ENCODE peak calls at places on chromosomes 5 and 9, in six cellular contexts. One of them, this sample, is unnamed.

GRCh38 chr5:124923131-124923530 is 176.7 kb upstream of the ZNF608 start:
- DNase-seq in mucosa of descending colon: no peak
- DNase-seq in thoracic aorta: no peak
- DNase-seq in WERI-Rb-1: no peak
- DNase-seq in A549: no peak
- DNase-seq in CD8-positive, alpha-beta T cell: no peak
- DNase-seq in this sample: no peak

GRCh38 chr5:144120781-144121180 is 49.7 kb downstream of the YIPF5 start:
- DNase-seq in mucosa of descending colon: no peak
- DNase-seq in thoracic aorta: no peak
- DNase-seq in WERI-Rb-1: no peak
- DNase-seq in A549: no peak
- DNase-seq in CD8-positive, alpha-beta T cell: no peak
- DNase-seq in this sample: no peak

GRCh38 chr5:64625678-64626077 is 64.6 kb upstream of the SHISAL2B start:
- DNase-seq in mucosa of descending colon: no peak
- DNase-seq in thoracic aorta: no peak
- DNase-seq in WERI-Rb-1: no peak
- DNase-seq in A549: peak; percentile 7
- DNase-seq in CD8-positive, alpha-beta T cell: no peak
- DNase-seq in this sample: no peak

GRCh38 chr5:160250826-160251225 is 21.5 kb downstream of the FABP6 start:
- DNase-seq in mucosa of descending colon: no peak
- DNase-seq in thoracic aorta: no peak
- DNase-seq in WERI-Rb-1: no peak
- DNase-seq in A549: no peak
- DNase-seq in CD8-positive, alpha-beta T cell: no peak
- DNase-seq in this sample: no peak

GRCh38 chr5:108634251-108634950 is 113.3 kb upstream of the FER start:
- DNase-seq in mucosa of descending colon: no peak
- DNase-seq in thoracic aorta: no peak
- DNase-seq in WERI-Rb-1: no peak
- DNase-seq in A549: no peak
- DNase-seq in CD8-positive, alpha-beta T cell: no peak
- DNase-seq in this sample: no peak

GRCh38 chr5:157761690-157762611 is 18.4 kb downstream of the LSM11 start:
- DNase-seq in mucosa of descending colon: no peak
- DNase-seq in thoracic aorta: no peak
- DNase-seq in WERI-Rb-1: peak; percentile 23
- DNase-seq in A549: peak; percentile 67
- DNase-seq in CD8-positive, alpha-beta T cell: no peak
- DNase-seq in this sample: no peak

GRCh38 chr5:149151717-149152116 is 10.4 kb downstream of the ABLIM3 start:
- DNase-seq in mucosa of descending colon: no peak
- DNase-seq in thoracic aorta: no peak
- DNase-seq in WERI-Rb-1: no peak
- DNase-seq in A549: peak; percentile 29
- DNase-seq in CD8-positive, alpha-beta T cell: no peak
- DNase-seq in this sample: no peak

GRCh38 chr9:79969383-79969782 is 397.6 kb downstream of the TLE4 start:
- DNase-seq in mucosa of descending colon: no peak
- DNase-seq in thoracic aorta: no peak
- DNase-seq in WERI-Rb-1: no peak
- DNase-seq in A549: no peak
- DNase-seq in CD8-positive, alpha-beta T cell: no peak
- DNase-seq in this sample: no peak

GRCh38 chr5:166746506-166746905 is 1544.9 kb upstream of the WWC1 start:
- DNase-seq in mucosa of descending colon: no peak
- DNase-seq in thoracic aorta: no peak
- DNase-seq in WERI-Rb-1: no peak
- DNase-seq in A549: no peak
- DNase-seq in CD8-positive, alpha-beta T cell: no peak
- DNase-seq in this sample: no peak

GRCh38 chr9:26579047-26579446 is 313.6 kb downstream of the CAAP1 start:
- DNase-seq in mucosa of descending colon: no peak
- DNase-seq in thoracic aorta: no peak
- DNase-seq in WERI-Rb-1: no peak
- DNase-seq in A549: no peak
- DNase-seq in CD8-positive, alpha-beta T cell: no peak
- DNase-seq in this sample: no peak

GRCh38 chr5:130099001-130099400 is 194.7 kb downstream of the CHSY3 start:
- DNase-seq in mucosa of descending colon: no peak
- DNase-seq in thoracic aorta: no peak
- DNase-seq in WERI-Rb-1: no peak
- DNase-seq in A549: no peak
- DNase-seq in CD8-positive, alpha-beta T cell: no peak
- DNase-seq in this sample: no peak

GRCh38 chr5:32753765-32754164 is 42.6 kb downstream of the NPR3 start:
- DNase-seq in mucosa of descending colon: no peak
- DNase-seq in thoracic aorta: no peak
- DNase-seq in WERI-Rb-1: no peak
- DNase-seq in A549: peak; percentile 40
- DNase-seq in CD8-positive, alpha-beta T cell: no peak
- DNase-seq in this sample: no peak

GRCh38 chr9:116286287-116286686 is 132.7 kb downstream of the PAPPA start:
- DNase-seq in mucosa of descending colon: no peak
- DNase-seq in thoracic aorta: no peak
- DNase-seq in WERI-Rb-1: no peak
- DNase-seq in A549: no peak
- DNase-seq in CD8-positive, alpha-beta T cell: no peak
- DNase-seq in this sample: no peak

GRCh38 chr5:142334548-142334947 is 9.7 kb upstream of the SPRY4 start:
- DNase-seq in mucosa of descending colon: no peak
- DNase-seq in thoracic aorta: no peak
- DNase-seq in WERI-Rb-1: no peak
- DNase-seq in A549: no peak
- DNase-seq in CD8-positive, alpha-beta T cell: no peak
- DNase-seq in this sample: no peak

GRCh38 chr9:99326112-99326916 is 104.2 kb downstream of the SEC61B start:
- DNase-seq in mucosa of descending colon: no peak
- DNase-seq in thoracic aorta: no peak
- DNase-seq in WERI-Rb-1: peak; percentile 19
- DNase-seq in A549: peak; percentile 9
- DNase-seq in CD8-positive, alpha-beta T cell: no peak
- DNase-seq in this sample: no peak

GRCh38 chr5:1075931-1076330 is 35.9 kb downstream of the SLC12A7 start:
- DNase-seq in mucosa of descending colon: no peak
- DNase-seq in thoracic aorta: no peak
- DNase-seq in WERI-Rb-1: no peak
- DNase-seq in A549: no peak
- DNase-seq in CD8-positive, alpha-beta T cell: no peak
- DNase-seq in this sample: no peak

GRCh38 chr5:132080595-132080994 is 7.0 kb downstream of the CSF2 start:
- DNase-seq in mucosa of descending colon: no peak
- DNase-seq in thoracic aorta: no peak
- DNase-seq in WERI-Rb-1: no peak
- DNase-seq in A549: no peak
- DNase-seq in CD8-positive, alpha-beta T cell: no peak
- DNase-seq in this sample: no peak

GRCh38 chr5:97142521-97143254 is at the start of gene LIX1:
- DNase-seq in mucosa of descending colon: no peak
- DNase-seq in thoracic aorta: no peak
- DNase-seq in WERI-Rb-1: peak; percentile 63
- DNase-seq in A549: peak; percentile 39
- DNase-seq in CD8-positive, alpha-beta T cell: no peak
- DNase-seq in this sample: no peak

GRCh38 chr5:163658702-163659567 is 153.5 kb downstream of the MAT2B start:
- DNase-seq in mucosa of descending colon: no peak
- DNase-seq in thoracic aorta: no peak
- DNase-seq in WERI-Rb-1: peak; percentile 73
- DNase-seq in A549: no peak
- DNase-seq in CD8-positive, alpha-beta T cell: no peak
- DNase-seq in this sample: no peak

GRCh38 chr5:107285772-107286171 is 385.0 kb downstream of the EFNA5 start:
- DNase-seq in mucosa of descending colon: no peak
- DNase-seq in thoracic aorta: no peak
- DNase-seq in WERI-Rb-1: no peak
- DNase-seq in A549: no peak
- DNase-seq in CD8-positive, alpha-beta T cell: no peak
- DNase-seq in this sample: no peak

GRCh38 chr5:167623354-167623753 is 668.1 kb upstream of the WWC1 start:
- DNase-seq in mucosa of descending colon: no peak
- DNase-seq in thoracic aorta: no peak
- DNase-seq in WERI-Rb-1: no peak
- DNase-seq in A549: no peak
- DNase-seq in CD8-positive, alpha-beta T cell: no peak
- DNase-seq in this sample: no peak

GRCh38 chr5:129204525-129204924 is 110.0 kb downstream of the ISOC1 start:
- DNase-seq in mucosa of descending colon: no peak
- DNase-seq in thoracic aorta: no peak
- DNase-seq in WERI-Rb-1: no peak
- DNase-seq in A549: no peak
- DNase-seq in CD8-positive, alpha-beta T cell: no peak
- DNase-seq in this sample: no peak

GRCh38 chr5:156556666-156557401 is 229.9 kb downstream of the SGCD start:
- DNase-seq in mucosa of descending colon: no peak
- DNase-seq in thoracic aorta: no peak
- DNase-seq in WERI-Rb-1: no peak
- DNase-seq in A549: no peak
- DNase-seq in CD8-positive, alpha-beta T cell: no peak
- DNase-seq in this sample: no peak

GRCh38 chr9:133507246-133507965 is 17.4 kb downstream of the MYMK start:
- DNase-seq in mucosa of descending colon: peak; percentile 35
- DNase-seq in thoracic aorta: no peak
- DNase-seq in WERI-Rb-1: no peak
- DNase-seq in A549: no peak
- DNase-seq in CD8-positive, alpha-beta T cell: no peak
- DNase-seq in this sample: no peak

GRCh38 chr5:57280811-57281301 is 107.0 kb downstream of the GPBP1 start:
- DNase-seq in mucosa of descending colon: no peak
- DNase-seq in thoracic aorta: no peak
- DNase-seq in WERI-Rb-1: no peak
- DNase-seq in A549: no peak
- DNase-seq in CD8-positive, alpha-beta T cell: no peak
- DNase-seq in this sample: no peak
- TF ChIP-seq CTCF in mucosa of descending colon: no peak
- TF ChIP-seq CTCF in thoracic aorta: no peak
- TF ChIP-seq CTCF in WERI-Rb-1: no peak
- TF ChIP-seq CTCF in A549: no peak
- TF ChIP-seq CTCF in CD8-positive, alpha-beta T cell: no peak
- TF ChIP-seq CTCF in this sample: no peak

DNA sequence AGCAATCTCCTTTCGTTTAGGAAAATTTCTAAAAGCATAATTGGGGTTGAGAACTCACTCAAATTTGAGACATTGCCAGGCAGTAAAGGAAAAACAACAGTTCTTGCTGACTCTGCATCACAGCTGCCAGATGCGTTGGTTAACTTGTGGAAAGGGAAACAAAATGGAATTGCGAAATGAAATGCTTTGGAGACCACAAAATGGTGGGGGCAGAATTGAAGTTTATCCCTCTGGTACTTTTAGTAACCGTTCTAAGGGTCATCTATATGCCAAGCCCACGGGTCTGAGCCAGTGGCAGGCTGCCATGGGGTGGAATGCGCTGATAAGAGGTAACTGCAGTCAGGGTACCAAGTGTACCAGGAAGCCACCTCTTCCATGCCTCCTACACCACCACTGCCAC is 28.6 kb upstream of the SELENOP start:
- DNase-seq in mucosa of descending colon: no peak
- DNase-seq in thoracic aorta: peak; percentile 4
- DNase-seq in WERI-Rb-1: no peak
- DNase-seq in A549: no peak
- DNase-seq in CD8-positive, alpha-beta T cell: no peak
- DNase-seq in this sample: no peak
- H3K4me3 ChIP-seq in mucosa of descending colon: no peak overlapping the region
- H3K4me3 ChIP-seq in thoracic aorta: peak overlapping the region; percentile 39
- H3K4me3 ChIP-seq in WERI-Rb-1: no peak overlapping the region
- H3K4me3 ChIP-seq in A549: no peak overlapping the region
- H3K4me3 ChIP-seq in CD8-positive, alpha-beta T cell: no peak overlapping the region
- H3K4me3 ChIP-seq in this sample: no peak overlapping the region

DNA sequence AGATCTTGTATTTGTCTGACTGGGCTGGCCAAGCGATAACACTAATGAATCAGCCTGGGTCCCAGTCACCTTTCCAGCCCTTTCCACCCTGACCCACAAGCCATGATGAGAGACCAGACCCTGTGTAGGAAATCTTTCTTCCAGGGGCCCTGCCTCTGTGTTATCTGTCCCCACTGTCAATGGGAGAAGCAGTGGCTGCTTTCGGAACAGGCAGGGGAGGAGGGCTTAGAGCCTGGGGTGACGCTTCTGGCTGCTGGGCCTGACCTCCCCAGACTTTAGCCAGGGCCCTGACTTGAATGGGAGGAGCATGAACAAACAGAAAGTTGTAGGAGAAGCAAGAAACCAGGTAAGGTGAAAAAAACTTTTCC is 12.3 kb upstream of the GPX3 start:
- DNase-seq in mucosa of descending colon: no peak
- DNase-seq in thoracic aorta: no peak
- DNase-seq in WERI-Rb-1: no peak
- DNase-seq in A549: no peak
- DNase-seq in CD8-positive, alpha-beta T cell: no peak
- DNase-seq in this sample: no peak
- TF ChIP-seq CTCF in mucosa of descending colon: no peak
- TF ChIP-seq CTCF in thoracic aorta: no peak
- TF ChIP-seq CTCF in WERI-Rb-1: no peak
- TF ChIP-seq CTCF in A549: no peak
- TF ChIP-seq CTCF in CD8-positive, alpha-beta T cell: no peak
- TF ChIP-seq CTCF in this sample: no peak

DNA sequence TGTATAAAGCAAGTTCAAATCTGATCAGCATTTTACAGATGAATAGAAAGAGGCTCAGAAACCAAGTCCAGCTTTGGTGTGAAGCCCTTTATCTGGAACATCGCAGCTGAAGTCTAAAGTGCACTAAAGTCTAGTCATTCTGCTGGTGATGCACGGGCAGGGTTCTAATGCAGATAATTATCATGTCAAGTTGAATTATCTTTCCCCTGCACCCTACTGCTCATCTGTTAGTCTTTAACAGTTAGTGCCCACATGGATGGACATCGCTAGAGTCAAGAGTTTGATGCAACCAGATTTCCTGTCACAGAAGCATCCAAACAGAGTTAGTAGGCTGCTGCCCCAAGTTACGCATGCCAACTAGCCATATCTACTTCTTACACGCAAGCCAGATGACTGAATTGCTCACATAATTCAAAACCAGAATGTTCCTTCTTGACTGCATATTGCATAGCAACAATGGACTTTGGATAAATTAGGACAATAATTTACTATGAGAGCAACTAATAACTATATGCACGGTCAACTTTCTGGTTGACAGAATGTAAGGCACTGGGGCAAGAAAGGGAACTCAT is 1.6 kb upstream of the TOMM5 start:
- DNase-seq in mucosa of descending colon: no peak
- DNase-seq in thoracic aorta: no peak
- DNase-seq in WERI-Rb-1: no peak
- DNase-seq in A549: no peak
- DNase-seq in CD8-positive, alpha-beta T cell: no peak
- DNase-seq in this sample: no peak
- H3K4me3 ChIP-seq in mucosa of descending colon: no peak overlapping the region
- H3K4me3 ChIP-seq in thoracic aorta: peak overlapping the region; percentile 38
- H3K4me3 ChIP-seq in WERI-Rb-1: no peak overlapping the region
- H3K4me3 ChIP-seq in A549: no peak overlapping the region
- H3K4me3 ChIP-seq in CD8-positive, alpha-beta T cell: no peak overlapping the region
- H3K4me3 ChIP-seq in this sample: peak overlapping the region; percentile 20

GRCh38 chr9:112887377-112887776 is 3.3 kb downstream of the SLC46A2 start:
- DNase-seq in mucosa of descending colon: no peak
- DNase-seq in thoracic aorta: no peak
- DNase-seq in WERI-Rb-1: peak; percentile 30
- DNase-seq in A549: peak; percentile 18
- DNase-seq in CD8-positive, alpha-beta T cell: no peak
- DNase-seq in this sample: no peak
- TF ChIP-seq CTCF in mucosa of descending colon: no peak
- TF ChIP-seq CTCF in thoracic aorta: no peak
- TF ChIP-seq CTCF in WERI-Rb-1: peak; percentile 80
- TF ChIP-seq CTCF in A549: no peak
- TF ChIP-seq CTCF in CD8-positive, alpha-beta T cell: no peak
- TF ChIP-seq CTCF in this sample: peak; percentile 49

This sample was measured in GM12864.